ENCODE peak calls at places on chromosomes 5 and 9, in eight cellular contexts. One of them, this sample, is unnamed.

GRCh38 chr9:125521462-125522327 is 185.3 kb downstream of the MAPKAP1 start:
- DNase-seq in keratinocyte: peak
- DNase-seq in OCI-LY7: peak
- DNase-seq in DND-41: no peak
- DNase-seq in HCT116: peak
- DNase-seq in A549: peak
- DNase-seq in neural progenitor cell: no peak
- DNase-seq in PC-3: peak
- DNase-seq in this sample: no peak

GRCh38 chr9:20552874-20553624 is 69.2 kb downstream of the MLLT3 start:
- DNase-seq in keratinocyte: no peak
- DNase-seq in neural progenitor cell: no peak
- DNase-seq in A549: no peak
- DNase-seq in OCI-LY7: no peak
- DNase-seq in HCT116: no peak
- DNase-seq in PC-3: peak
- DNase-seq in DND-41: no peak
- DNase-seq in this sample: no peak

GRCh38 chr9:115740986-115741385 is 412.6 kb upstream of the PAPPA start:
- DNase-seq in A549: no peak
- DNase-seq in OCI-LY7: no peak
- DNase-seq in PC-3: no peak
- DNase-seq in neural progenitor cell: no peak
- DNase-seq in keratinocyte: no peak
- DNase-seq in DND-41: no peak
- DNase-seq in HCT116: no peak
- DNase-seq in this sample: no peak

GRCh38 chr5:1930880-1931589 is 48.3 kb upstream of the IRX4 start:
- DNase-seq in A549: no peak
- DNase-seq in neural progenitor cell: peak
- DNase-seq in DND-41: no peak
- DNase-seq in OCI-LY7: no peak
- DNase-seq in keratinocyte: no peak
- DNase-seq in HCT116: no peak
- DNase-seq in PC-3: no peak
- DNase-seq in this sample: peak

GRCh38 chr5:134509308-134510040 is 16.0 kb upstream of the JADE2 start:
- DNase-seq in keratinocyte: no peak
- DNase-seq in neural progenitor cell: no peak
- DNase-seq in HCT116: peak
- DNase-seq in A549: no peak
- DNase-seq in OCI-LY7: no peak
- DNase-seq in PC-3: peak
- DNase-seq in DND-41: no peak
- DNase-seq in this sample: peak

GRCh38 chr9:91431485-91431884 is 7.9 kb upstream of the NFIL3 start:
- DNase-seq in PC-3: no peak
- DNase-seq in neural progenitor cell: no peak
- DNase-seq in keratinocyte: no peak
- DNase-seq in OCI-LY7: no peak
- DNase-seq in A549: no peak
- DNase-seq in DND-41: no peak
- DNase-seq in HCT116: no peak
- DNase-seq in this sample: no peak

GRCh38 chr9:7976167-7976755 is 176.7 kb upstream of the DMAC1 start:
- DNase-seq in DND-41: peak
- DNase-seq in OCI-LY7: peak
- DNase-seq in PC-3: no peak
- DNase-seq in keratinocyte: no peak
- DNase-seq in HCT116: no peak
- DNase-seq in A549: no peak
- DNase-seq in neural progenitor cell: no peak
- DNase-seq in this sample: no peak

GRCh38 chr9:129439242-129439641 is 181.7 kb downstream of the C9orf50 start:
- DNase-seq in PC-3: no peak
- DNase-seq in neural progenitor cell: no peak
- DNase-seq in HCT116: no peak
- DNase-seq in keratinocyte: no peak
- DNase-seq in DND-41: no peak
- DNase-seq in OCI-LY7: no peak
- DNase-seq in A549: no peak
- DNase-seq in this sample: no peak

GRCh38 chr9:98323051-98323830 is 67.8 kb upstream of the TBC1D2 start:
- DNase-seq in PC-3: no peak
- DNase-seq in OCI-LY7: no peak
- DNase-seq in neural progenitor cell: no peak
- DNase-seq in keratinocyte: no peak
- DNase-seq in HCT116: no peak
- DNase-seq in DND-41: no peak
- DNase-seq in A549: no peak
- DNase-seq in this sample: no peak

GRCh38 chr5:14871084-14871572 is 450 bp downstream of the ANKH start:
- DNase-seq in keratinocyte: no peak
- DNase-seq in PC-3: no peak
- DNase-seq in neural progenitor cell: peak
- DNase-seq in DND-41: peak
- DNase-seq in HCT116: no peak
- DNase-seq in OCI-LY7: peak
- DNase-seq in A549: no peak
- DNase-seq in this sample: peak

DNA sequence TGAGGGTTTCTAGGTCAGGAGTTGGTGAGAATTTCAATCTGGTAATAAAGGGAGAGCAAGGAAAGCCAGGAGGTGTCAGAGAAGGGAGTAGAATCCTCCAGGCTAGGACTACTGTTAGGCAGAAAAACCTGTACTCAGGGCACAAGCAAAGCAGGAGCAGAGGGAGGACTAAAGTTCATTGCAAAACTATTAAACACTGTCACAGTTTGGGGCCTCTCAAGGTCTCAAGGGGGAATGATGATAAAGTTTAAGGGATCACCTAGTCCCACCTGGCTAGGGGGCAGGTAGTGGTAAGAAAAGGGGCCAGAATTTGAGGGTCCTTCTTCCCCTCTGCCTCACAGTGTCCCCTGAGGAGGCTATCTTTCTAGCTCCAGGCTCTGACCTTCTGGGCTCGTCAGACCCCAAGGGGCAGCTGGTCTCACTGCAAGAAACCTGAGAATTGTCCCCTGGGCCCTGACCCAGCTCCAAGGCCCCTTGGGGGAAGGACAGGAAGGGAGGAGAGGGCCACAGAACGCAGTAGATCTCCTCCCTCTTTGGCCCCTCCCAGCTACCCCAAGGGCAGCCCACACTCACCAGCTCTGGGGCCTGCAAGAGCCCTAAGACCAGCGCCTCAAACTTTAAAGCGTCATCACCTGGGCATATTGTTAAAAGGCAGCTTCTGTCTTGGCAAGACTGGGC is 984 bp downstream of the CCDC69 start:
- DNase-seq in neural progenitor cell: no peak
- DNase-seq in OCI-LY7: peak
- DNase-seq in PC-3: peak
- DNase-seq in HCT116: no peak
- DNase-seq in DND-41: no peak
- DNase-seq in keratinocyte: no peak
- DNase-seq in A549: no peak
- DNase-seq in this sample: peak
- H3K4me3 ChIP-seq in neural progenitor cell: peak
- H3K4me3 ChIP-seq in OCI-LY7: peak
- H3K4me3 ChIP-seq in PC-3: peak
- H3K4me3 ChIP-seq in HCT116: peak
- H3K4me3 ChIP-seq in DND-41: no peak
- H3K4me3 ChIP-seq in keratinocyte: peak
- H3K4me3 ChIP-seq in A549: peak
- H3K4me3 ChIP-seq in this sample: peak

DNA sequence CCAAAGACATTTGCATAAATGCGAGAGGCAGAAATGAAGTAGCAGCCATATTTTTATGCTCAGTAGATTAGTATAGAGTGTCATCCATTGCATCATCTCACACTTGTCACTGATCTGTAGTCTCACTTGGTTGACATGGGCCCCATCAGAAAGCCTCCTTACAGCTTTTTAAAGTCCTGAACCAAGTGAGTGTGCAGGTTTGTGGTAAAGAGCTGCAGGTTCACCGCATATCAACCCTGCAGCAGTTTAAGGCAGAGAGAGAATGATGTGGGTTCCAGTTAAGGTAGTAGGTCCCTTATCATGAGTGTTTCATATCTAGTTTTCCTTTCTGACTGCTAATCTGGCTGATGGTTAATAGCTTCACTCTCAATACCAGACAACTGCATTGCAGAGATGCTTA is 1080.3 kb downstream of the NR2F1-AS1 start:
- DNase-seq in HCT116: no peak
- DNase-seq in OCI-LY7: no peak
- DNase-seq in DND-41: no peak
- DNase-seq in neural progenitor cell: no peak
- DNase-seq in keratinocyte: no peak
- DNase-seq in PC-3: no peak
- DNase-seq in A549: no peak
- DNase-seq in this sample: no peak
- H3K4me2 ChIP-seq in HCT116: no peak
- H3K4me2 ChIP-seq in OCI-LY7: no peak
- H3K4me2 ChIP-seq in DND-41: no peak
- H3K4me2 ChIP-seq in neural progenitor cell: no peak
- H3K4me2 ChIP-seq in keratinocyte: no peak
- H3K4me2 ChIP-seq in PC-3: no peak
- H3K4me2 ChIP-seq in A549: no peak
- H3K4me2 ChIP-seq in this sample: no peak

GRCh38 chr5:36875789-36876388 is 680 bp upstream of the NIPBL start:
- DNase-seq in keratinocyte: no peak
- DNase-seq in DND-41: peak
- DNase-seq in A549: peak
- DNase-seq in OCI-LY7: peak
- DNase-seq in PC-3: peak
- DNase-seq in HCT116: peak
- DNase-seq in neural progenitor cell: peak
- DNase-seq in this sample: peak
- TF ChIP-seq CTCF in keratinocyte: no peak
- TF ChIP-seq CTCF in DND-41: peak
- TF ChIP-seq CTCF in A549: peak
- TF ChIP-seq CTCF in OCI-LY7: peak
- TF ChIP-seq CTCF in PC-3: peak
- TF ChIP-seq CTCF in HCT116: peak
- TF ChIP-seq CTCF in neural progenitor cell: peak
- TF ChIP-seq CTCF in this sample: peak

GRCh38 chr5:178149199-178149932 is 4.3 kb downstream of the NHP2 start:
- DNase-seq in DND-41: no peak
- DNase-seq in HCT116: no peak
- DNase-seq in OCI-LY7: no peak
- DNase-seq in A549: no peak
- DNase-seq in keratinocyte: no peak
- DNase-seq in PC-3: no peak
- DNase-seq in neural progenitor cell: no peak
- DNase-seq in this sample: no peak

GRCh38 chr5:178150977-178151734 is 2.5 kb downstream of the NHP2 start:
- DNase-seq in neural progenitor cell: peak
- DNase-seq in keratinocyte: no peak
- DNase-seq in HCT116: no peak
- DNase-seq in DND-41: no peak
- DNase-seq in OCI-LY7: no peak
- DNase-seq in PC-3: no peak
- DNase-seq in A549: no peak
- DNase-seq in this sample: no peak

GRCh38 chr5:178155065-178155464 is 1.4 kb upstream of the NHP2 start:
- DNase-seq in A549: no peak
- DNase-seq in DND-41: no peak
- DNase-seq in HCT116: no peak
- DNase-seq in PC-3: no peak
- DNase-seq in keratinocyte: no peak
- DNase-seq in neural progenitor cell: no peak
- DNase-seq in OCI-LY7: peak
- DNase-seq in this sample: no peak

GRCh38 chr5:178152491-178153444 is 917 bp downstream of the NHP2 start:
- DNase-seq in HCT116: no peak
- DNase-seq in OCI-LY7: no peak
- DNase-seq in keratinocyte: no peak
- DNase-seq in neural progenitor cell: peak
- DNase-seq in A549: no peak
- DNase-seq in DND-41: no peak
- DNase-seq in PC-3: no peak
- DNase-seq in this sample: no peak

DNA sequence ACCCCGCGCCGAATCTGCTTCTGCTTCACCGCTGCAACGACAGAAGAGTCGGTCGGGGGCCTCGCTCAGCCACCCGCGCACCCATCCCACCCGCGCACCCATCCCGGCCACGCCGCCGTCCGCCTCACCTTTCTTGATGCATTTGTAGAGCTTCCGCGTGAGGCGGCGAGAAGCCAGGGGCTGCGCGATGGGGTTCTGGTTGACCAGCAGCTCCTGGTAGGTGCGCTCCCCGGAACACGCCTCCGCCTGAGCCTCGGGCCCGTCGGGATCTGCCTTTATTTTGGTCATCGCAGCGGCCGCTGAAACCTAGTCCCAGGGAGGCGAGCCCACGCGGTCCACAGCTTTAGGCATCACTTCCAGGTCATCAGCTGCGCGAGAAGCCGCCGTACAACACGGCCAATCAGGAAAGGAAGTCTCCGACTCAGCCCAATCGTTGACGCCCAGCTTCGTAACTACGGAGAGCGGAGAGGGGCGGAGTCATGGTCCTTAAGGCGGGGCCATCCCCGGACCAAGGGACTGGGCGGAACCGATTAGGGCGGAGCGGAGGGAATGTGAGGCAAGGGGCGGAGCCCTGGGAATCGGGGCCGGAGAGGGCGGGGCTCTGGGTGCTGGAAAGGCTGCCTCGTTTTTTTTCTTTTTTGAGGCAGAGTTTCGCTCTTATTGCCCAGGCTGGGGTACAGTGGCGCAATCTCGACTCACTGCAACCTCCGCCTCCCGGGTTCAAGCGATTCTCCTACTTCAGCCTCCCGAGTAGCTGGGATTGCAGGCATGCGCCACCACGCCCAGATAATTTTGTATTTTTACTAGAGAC is at the start of gene NHP2:
- DNase-seq in neural progenitor cell: peak
- DNase-seq in OCI-LY7: peak
- DNase-seq in DND-41: peak
- DNase-seq in A549: peak
- DNase-seq in HCT116: peak
- DNase-seq in PC-3: peak
- DNase-seq in keratinocyte: peak
- DNase-seq in this sample: peak
- H3K4me3 ChIP-seq in neural progenitor cell: peak
- H3K4me3 ChIP-seq in OCI-LY7: peak
- H3K4me3 ChIP-seq in DND-41: peak
- H3K4me3 ChIP-seq in A549: peak
- H3K4me3 ChIP-seq in HCT116: peak
- H3K4me3 ChIP-seq in PC-3: peak
- H3K4me3 ChIP-seq in keratinocyte: peak
- H3K4me3 ChIP-seq in this sample: peak